ENCODE peak calls at places on chromosomes 5 and 9, in four cellular contexts. U, W, H and S are unnamed samples.

GRCh38 chr9:26463841-26464240 is 428.8 kb downstream of the CAAP1 start:
- DNase-seq in U (no peak), W (no peak), H (no peak), S (no peak)

GRCh38 chr9:96100385-96100978 is 201.5 kb downstream of the HSD17B3 start:
- DNase-seq in U (no peak), W (no peak), H (no peak), S (peak)

GRCh38 chr5:117054808-117055398 is 480.3 kb upstream of the SEMA6A start:
- DNase-seq in U (no peak), W (no peak), H (no peak), S (no peak)

GRCh38 chr5:28678899-28679298 is 1640.5 kb upstream of the CDH9 start:
- DNase-seq in U (no peak), W (no peak), H (no peak), S (no peak)

GRCh38 chr9:124855944-124856773 is 2.9 kb downstream of the WDR38 start:
- DNase-seq in U (no peak), W (no peak), H (peak), S (peak)

GRCh38 chr9:123642291-123643278 is 286.6 kb downstream of the CRB2 start:
- DNase-seq in U (no peak), W (no peak), H (no peak), S (no peak)

GRCh38 chr5:163434410-163434866 is 3.0 kb upstream of the CCNG1 start:
- DNase-seq in U (no peak), W (peak), H (no peak), S (peak)

GRCh38 chr9:110126986-110127864 is 80.7 kb downstream of the C9orf152 start:
- DNase-seq in U (no peak), W (peak), H (no peak), S (no peak)

GRCh38 chr9:72477862-72478564 is 43.4 kb upstream of the TMC1 start:
- DNase-seq in U (no peak), W (peak), H (peak), S (peak)

GRCh38 chr9:137407590-137408300 is 15.2 kb downstream of the EXD3 start:
- DNase-seq in U (no peak), W (no peak), H (no peak), S (peak)

GRCh38 chr5:134493461-134494055 is 31.9 kb upstream of the JADE2 start:
- DNase-seq in U (peak), W (peak), H (no peak), S (no peak)

GRCh38 chr9:114366334-114367128 is 21.3 kb downstream of the AKNA start:
- DNase-seq in U (no peak), W (no peak), H (peak), S (peak)

GRCh38 chr9:96436063-96436455 is 13.9 kb upstream of the HABP4 start:
- DNase-seq in U (no peak), W (no peak), H (no peak), S (no peak)

GRCh38 chr9:98502976-98503325 is 205.8 kb downstream of the GABBR2 start:
- DNase-seq in U (no peak), W (no peak), H (peak), S (no peak)

GRCh38 chr5:123089971-123090640 is 1.1 kb downstream of the PRDM6 start:
- DNase-seq in U (no peak), W (no peak), H (no peak), S (no peak)

GRCh38 chr9:17656889-17657288 is 78.0 kb downstream of the SH3GL2 start:
- DNase-seq in U (no peak), W (no peak), H (no peak), S (no peak)

GRCh38 chr9:101421653-101422065 is 13.9 kb downstream of the ALDOB start:
- DNase-seq in U (no peak), W (no peak), H (no peak), S (no peak)

GRCh38 chr5:55345327-55345726 is 37.5 kb downstream of the MTREX start:
- DNase-seq in U (no peak), W (no peak), H (no peak), S (no peak)

GRCh38 chr5:168364151-168364661 is 72.8 kb downstream of the WWC1 start:
- DNase-seq in U (no peak), W (no peak), H (peak), S (no peak)

GRCh38 chr5:138949988-138950387 is 74.9 kb upstream of the LRRTM2 start:
- DNase-seq in U (no peak), W (no peak), H (no peak), S (no peak)

GRCh38 chr5:167442922-167443321 is 848.5 kb upstream of the WWC1 start:
- DNase-seq in U (no peak), W (no peak), H (no peak), S (no peak)

GRCh38 chr5:57745029-57745428 is 262.4 kb upstream of the ACTBL2 start:
- DNase-seq in U (no peak), W (no peak), H (no peak), S (no peak)

GRCh38 chr9:112145886-112146285 is 29.2 kb downstream of the SUSD1 start:
- DNase-seq in U (no peak), W (no peak), H (no peak), S (no peak)

DNA sequence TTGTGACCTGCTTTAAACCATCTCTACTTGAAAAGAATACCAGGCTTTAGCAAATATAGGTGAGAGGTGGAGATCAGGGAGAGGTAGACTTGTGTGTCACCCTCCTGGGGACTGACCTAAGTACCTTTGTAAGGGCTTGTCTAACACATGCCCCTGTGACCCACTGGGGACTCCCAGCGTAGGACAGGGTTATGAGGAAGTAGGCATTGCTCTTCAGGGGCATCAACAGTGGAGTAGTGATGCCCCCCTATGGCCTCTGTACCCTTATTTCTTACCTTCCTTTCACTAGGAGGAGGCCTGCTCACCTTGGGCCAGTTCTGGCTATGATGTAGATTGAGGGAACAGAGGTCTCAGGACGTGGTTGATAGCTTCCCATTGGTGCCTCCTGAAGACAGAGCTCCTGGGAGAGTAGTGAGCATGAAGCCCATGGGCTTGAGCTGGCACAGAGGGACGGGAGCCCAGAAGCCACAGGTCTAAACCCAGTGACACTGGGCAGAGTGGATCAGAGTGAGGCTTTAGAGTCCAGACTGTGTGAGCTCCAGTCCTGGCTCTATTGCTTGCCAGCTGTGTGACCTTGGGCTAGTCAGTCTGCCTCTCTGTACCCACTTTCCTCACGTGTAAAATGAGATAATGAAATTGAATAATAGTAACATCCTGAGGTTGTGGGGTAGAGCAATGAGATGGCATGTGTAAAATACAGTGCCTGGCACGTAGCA is 191.7 kb downstream of the AOPEP start:
- DNase-seq in U (no peak), W (no peak), H (no peak), S (peak)
- TF ChIP-seq CTCF in U (no peak), W (no peak), H (no peak), S (no peak)

DNA sequence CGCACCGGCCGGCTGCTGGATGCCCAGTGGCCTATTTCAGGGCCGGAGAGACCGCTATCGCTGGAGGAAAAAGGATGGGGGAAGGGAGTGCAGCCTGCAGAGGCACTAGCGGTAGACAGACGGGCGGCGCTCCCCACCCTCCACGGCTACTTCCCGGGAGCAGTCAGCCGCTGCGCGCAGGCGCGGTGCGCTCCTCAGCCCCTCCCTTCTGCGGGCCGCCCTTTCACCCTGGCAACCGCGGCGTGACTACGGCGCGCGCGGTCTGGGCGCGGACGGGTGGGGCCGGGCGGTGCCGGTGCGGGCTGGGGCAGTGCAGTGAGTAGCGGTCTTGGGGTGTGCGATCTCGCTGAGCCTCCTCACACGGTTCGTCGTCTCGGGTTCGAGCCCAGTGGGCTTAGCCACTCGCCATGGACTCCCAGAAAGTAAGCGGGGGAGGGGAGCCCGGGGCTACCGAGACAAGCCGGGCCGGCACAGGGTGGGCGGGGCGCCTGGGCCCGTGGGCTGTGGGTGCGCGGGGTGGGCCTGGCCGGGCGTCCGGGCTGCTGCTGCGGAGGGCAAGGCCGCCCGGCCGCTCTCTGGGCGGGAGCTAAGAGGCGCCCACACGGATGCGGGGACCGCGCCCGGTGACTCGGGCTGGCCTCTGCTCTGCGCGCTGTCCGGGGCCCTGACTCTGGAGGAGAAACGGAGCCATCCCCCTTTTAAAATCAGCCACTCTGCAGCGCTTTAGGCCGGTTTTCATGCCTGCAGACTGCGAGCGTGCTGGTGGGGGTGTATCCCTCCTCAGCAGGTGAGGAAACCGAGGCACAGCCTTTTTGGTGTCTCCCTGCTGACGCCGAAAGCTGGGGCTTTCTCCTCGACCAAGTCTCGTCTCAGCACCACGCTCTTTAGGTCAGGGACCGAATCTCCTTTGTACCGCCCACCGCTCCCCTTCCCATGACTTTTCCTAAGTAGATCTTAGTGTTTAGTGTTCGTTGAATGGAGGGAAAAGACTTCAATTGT is at the start of gene FSD1L:
- DNase-seq in U (peak), W (peak), H (peak), S (peak)
- TF ChIP-seq CTCF in U (peak), W (no peak), H (no peak), S (no peak)

DNA sequence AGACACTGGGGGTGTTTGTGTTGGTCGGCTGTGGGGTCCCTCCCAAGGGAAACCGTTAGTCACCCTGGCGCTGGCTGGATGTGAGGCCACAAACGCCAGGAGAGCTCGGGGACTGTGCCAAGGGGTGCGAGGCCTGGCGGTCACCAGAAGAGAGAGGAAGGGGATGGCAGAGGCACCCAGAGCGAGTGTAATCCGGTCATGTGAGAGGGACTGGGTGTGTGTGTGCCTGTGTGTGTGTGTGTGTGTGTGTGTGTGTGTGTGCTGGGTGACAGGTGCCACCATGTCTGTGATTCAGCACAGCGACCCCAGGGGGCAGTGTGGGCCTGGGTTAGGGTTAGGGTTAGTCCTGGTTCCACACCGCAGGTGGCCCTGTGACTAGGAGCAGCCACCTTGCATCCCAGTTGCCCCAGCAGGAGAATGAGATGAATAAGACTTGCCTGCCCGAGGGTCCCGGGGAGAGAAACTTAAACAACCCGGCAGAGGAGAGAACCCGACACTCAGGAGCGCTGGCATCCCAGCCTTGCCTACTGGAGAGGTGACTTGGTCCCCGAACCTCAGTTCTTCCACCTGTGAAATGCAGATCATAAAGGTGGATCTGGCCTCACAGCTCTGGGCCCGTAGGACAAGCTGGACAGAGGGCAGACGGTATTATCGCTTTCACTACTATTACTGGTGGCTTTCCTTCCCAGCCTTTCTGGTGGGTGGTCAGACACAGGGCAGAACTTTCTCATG is 1.4 kb upstream of the ADAMTSL2 start:
- DNase-seq in U (no peak), W (peak), H (peak), S (peak)
- TF ChIP-seq CTCF in U (peak), W (peak), H (peak), S (peak)

DNA sequence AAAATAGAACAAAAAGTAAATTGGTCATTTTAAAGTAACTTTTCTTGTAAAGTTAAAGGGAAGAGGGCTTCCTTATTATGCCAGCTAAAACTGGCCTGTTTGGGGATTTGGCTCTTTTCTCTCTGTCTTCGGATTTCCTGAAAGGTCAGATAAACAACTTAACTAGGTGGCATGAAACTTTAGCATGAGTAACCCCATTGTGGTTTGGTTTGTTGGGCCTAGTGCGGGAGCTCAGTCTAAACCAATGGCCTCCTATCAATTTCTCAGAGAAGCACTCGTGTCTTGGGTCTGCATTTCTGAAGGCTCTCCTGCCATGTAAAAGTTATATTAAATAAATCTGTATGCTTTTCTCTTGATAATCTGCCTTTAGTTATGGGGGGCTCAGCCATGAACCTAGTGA is 48.5 kb upstream of the ANKH start:
- DNase-seq in U (no peak), W (no peak), H (no peak), S (no peak)
- TF ChIP-seq CTCF in U (no peak), W (no peak), H (no peak), S (no peak)

GRCh38 chr5:10229306-10230048 is 20.2 kb downstream of the ATPSCKMT start:
- DNase-seq in U (no peak), W (no peak), H (peak), S (no peak)
- TF ChIP-seq CTCF in U (peak), W (no peak), H (peak), S (no peak)

GRCh38 chr5:178836628-178837027 is 23.1 kb upstream of the ZNF354B start:
- DNase-seq in U (no peak), W (no peak), H (no peak), S (no peak)

GRCh38 chr5:178839319-178839704 is 20.4 kb upstream of the ZNF354B start:
- DNase-seq in U (no peak), W (peak), H (no peak), S (peak)
- TF ChIP-seq CTCF in U (peak), W (peak), H (no peak), S (peak)

GRCh38 chr9:34403554-34404380 is 27.1 kb upstream of the MYORG start:
- DNase-seq in U (no peak), W (peak), H (peak), S (peak)

GRCh38 chr9:34399729-34400128 is 23.0 kb upstream of the MYORG start:
- DNase-seq in U (no peak), W (no peak), H (no peak), S (no peak)

GRCh38 chr9:34398875-34399274 is 22.2 kb upstream of the MYORG start:
- DNase-seq in U (no peak), W (no peak), H (no peak), S (no peak)

GRCh38 chr9:34400686-34401602 is 24.2 kb upstream of the MYORG start:
- DNase-seq in U (no peak), W (no peak), H (no peak), S (no peak)

DNA sequence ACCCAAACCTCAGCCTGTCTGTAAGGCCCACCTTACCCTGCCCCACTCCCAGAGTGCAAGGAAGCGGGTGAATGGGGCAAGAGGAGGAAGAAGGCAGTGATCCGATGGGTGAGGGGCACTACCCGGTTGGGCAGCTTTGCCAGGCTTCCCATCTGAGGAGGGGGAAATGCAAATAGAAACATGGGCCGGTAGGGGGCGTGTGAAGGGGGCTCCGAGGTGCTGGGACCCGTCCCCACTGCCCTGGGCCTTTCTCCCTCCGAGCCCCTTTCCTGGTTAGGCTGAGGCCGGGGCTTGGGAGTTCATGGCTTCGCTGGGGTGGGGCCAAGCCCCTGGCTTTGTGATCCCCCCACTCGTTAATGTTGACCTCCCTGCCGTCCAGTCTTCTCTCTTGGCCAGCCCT is 23.6 kb upstream of the MYORG start:
- DNase-seq in U (no peak), W (no peak), H (no peak), S (no peak)
- TF ChIP-seq CTCF in U (no peak), W (no peak), H (peak), S (no peak)

GRCh38 chr5:141039517-141039916 is 11.7 kb upstream of the PCDHB1 start:
- DNase-seq in U (no peak), W (no peak), H (no peak), S (no peak)

GRCh38 chr5:141040763-141041426 is 10.3 kb upstream of the PCDHB1 start:
- DNase-seq in U (peak), W (peak), H (no peak), S (peak)

GRCh38 chr5:141041427-141041785 is 9.8 kb upstream of the PCDHB1 start:
- DNase-seq in U (no peak), W (no peak), H (no peak), S (no peak)

GRCh38 chr5:141039061-141039460 is 12.1 kb upstream of the PCDHB1 start:
- DNase-seq in U (no peak), W (no peak), H (no peak), S (no peak)

GRCh38 chr5:141040093-141040762 is 10.9 kb upstream of the PCDHB1 start:
- DNase-seq in U (no peak), W (no peak), H (no peak), S (no peak)
- TF ChIP-seq CTCF in U (peak), W (no peak), H (no peak), S (peak)

GRCh38 chr5:8247485-8247884 is 378.5 kb downstream of the MTRR start:
- DNase-seq in U (no peak), W (no peak), H (no peak), S (no peak)
- TF ChIP-seq CTCF in U (peak), W (no peak), H (peak), S (no peak)